ENCODE peak calls at places on chromosomes 13 and 19, in nine cellular contexts. One of them, this sample, is unnamed.
A peak's percentile ranks its signal among the peaks of the same experiment; 100 is the strongest.

GRCh38 chr13:50809133-50810090 is 34.1 kb downstream of the DLEU7 start:
- DNase-seq in WTC11: no peak
- DNase-seq in cardiac fibroblast: no peak
- DNase-seq in activated B cell treated with CpG ODN at 0.5 μM for 24 hours: no peak
- DNase-seq in GM10248: no peak
- DNase-seq in stimulated activated CD4-positive, alpha-beta T cell treated with anti-CD3 and anti-CD28 coated beads, Interleukin-1b, Interleukin-23, amount 100 ng/mL, for 24 hours: no peak
- DNase-seq in NCI-H1417: no peak
- DNase-seq in psoas muscle: no peak
- DNase-seq in omental fat pad: no peak
- DNase-seq in this sample: no peak

GRCh38 chr19:24054044-24054935 is 32.7 kb upstream of the ZNF254 start:
- DNase-seq in WTC11: no peak
- DNase-seq in cardiac fibroblast: peak; percentile 94
- DNase-seq in activated B cell treated with CpG ODN at 0.5 μM for 24 hours: no peak
- DNase-seq in GM10248: no peak
- DNase-seq in stimulated activated CD4-positive, alpha-beta T cell treated with anti-CD3 and anti-CD28 coated beads, Interleukin-1b, Interleukin-23, amount 100 ng/mL, for 24 hours: no peak
- DNase-seq in NCI-H1417: no peak
- DNase-seq in psoas muscle: no peak
- DNase-seq in omental fat pad: no peak
- DNase-seq in this sample: no peak

GRCh38 chr13:72889496-72889895 is 107.6 kb downstream of the PIBF1 start:
- DNase-seq in WTC11: no peak
- DNase-seq in cardiac fibroblast: no peak
- DNase-seq in activated B cell treated with CpG ODN at 0.5 μM for 24 hours: no peak
- DNase-seq in GM10248: no peak
- DNase-seq in stimulated activated CD4-positive, alpha-beta T cell treated with anti-CD3 and anti-CD28 coated beads, Interleukin-1b, Interleukin-23, amount 100 ng/mL, for 24 hours: no peak
- DNase-seq in NCI-H1417: no peak
- DNase-seq in psoas muscle: no peak
- DNase-seq in omental fat pad: no peak
- DNase-seq in this sample: no peak

GRCh38 chr19:53870485-53870844 is 2.8 kb downstream of the MYADM start:
- DNase-seq in WTC11: no peak
- DNase-seq in cardiac fibroblast: no peak
- DNase-seq in activated B cell treated with CpG ODN at 0.5 μM for 24 hours: peak; percentile 34
- DNase-seq in GM10248: no peak
- DNase-seq in stimulated activated CD4-positive, alpha-beta T cell treated with anti-CD3 and anti-CD28 coated beads, Interleukin-1b, Interleukin-23, amount 100 ng/mL, for 24 hours: no peak
- DNase-seq in NCI-H1417: no peak
- DNase-seq in psoas muscle: no peak
- DNase-seq in omental fat pad: no peak
- DNase-seq in this sample: peak; percentile 37

GRCh38 chr13:43698009-43698408 is 88.8 kb downstream of the ENOX1 start:
- DNase-seq in WTC11: no peak
- DNase-seq in cardiac fibroblast: no peak
- DNase-seq in activated B cell treated with CpG ODN at 0.5 μM for 24 hours: no peak
- DNase-seq in GM10248: no peak
- DNase-seq in stimulated activated CD4-positive, alpha-beta T cell treated with anti-CD3 and anti-CD28 coated beads, Interleukin-1b, Interleukin-23, amount 100 ng/mL, for 24 hours: no peak
- DNase-seq in NCI-H1417: no peak
- DNase-seq in psoas muscle: no peak
- DNase-seq in omental fat pad: no peak
- DNase-seq in this sample: no peak

GRCh38 chr19:42301646-42302204 is at the start of gene PRR19:
- DNase-seq in WTC11: no peak
- DNase-seq in cardiac fibroblast: no peak
- DNase-seq in activated B cell treated with CpG ODN at 0.5 μM for 24 hours: no peak
- DNase-seq in GM10248: no peak
- DNase-seq in stimulated activated CD4-positive, alpha-beta T cell treated with anti-CD3 and anti-CD28 coated beads, Interleukin-1b, Interleukin-23, amount 100 ng/mL, for 24 hours: no peak
- DNase-seq in NCI-H1417: peak; percentile 63
- DNase-seq in psoas muscle: peak; percentile 53
- DNase-seq in omental fat pad: no peak
- DNase-seq in this sample: no peak

GRCh38 chr13:79770056-79770455 is 289.1 kb downstream of the NDFIP2 start:
- DNase-seq in WTC11: no peak
- DNase-seq in cardiac fibroblast: no peak
- DNase-seq in activated B cell treated with CpG ODN at 0.5 μM for 24 hours: no peak
- DNase-seq in GM10248: no peak
- DNase-seq in stimulated activated CD4-positive, alpha-beta T cell treated with anti-CD3 and anti-CD28 coated beads, Interleukin-1b, Interleukin-23, amount 100 ng/mL, for 24 hours: no peak
- DNase-seq in NCI-H1417: no peak
- DNase-seq in psoas muscle: no peak
- DNase-seq in omental fat pad: no peak
- DNase-seq in this sample: no peak

GRCh38 chr19:11480081-11480926 is 542 bp downstream of the ELAVL3 start:
- DNase-seq in WTC11: peak; percentile 26
- DNase-seq in cardiac fibroblast: no peak
- DNase-seq in activated B cell treated with CpG ODN at 0.5 μM for 24 hours: no peak
- DNase-seq in GM10248: no peak
- DNase-seq in stimulated activated CD4-positive, alpha-beta T cell treated with anti-CD3 and anti-CD28 coated beads, Interleukin-1b, Interleukin-23, amount 100 ng/mL, for 24 hours: no peak
- DNase-seq in NCI-H1417: no peak
- DNase-seq in psoas muscle: no peak
- DNase-seq in omental fat pad: no peak
- DNase-seq in this sample: no peak

GRCh38 chr13:113584870-113585671 is 518 bp downstream of the TFDP1 start:
- DNase-seq in WTC11: no peak
- DNase-seq in cardiac fibroblast: peak; percentile 11
- DNase-seq in activated B cell treated with CpG ODN at 0.5 μM for 24 hours: peak; percentile 40
- DNase-seq in GM10248: peak; percentile 68
- DNase-seq in stimulated activated CD4-positive, alpha-beta T cell treated with anti-CD3 and anti-CD28 coated beads, Interleukin-1b, Interleukin-23, amount 100 ng/mL, for 24 hours: no peak
- DNase-seq in NCI-H1417: no peak
- DNase-seq in psoas muscle: peak; percentile 42
- DNase-seq in omental fat pad: no peak
- DNase-seq in this sample: peak; percentile 21

GRCh38 chr19:17534767-17535166 is 20.7 kb upstream of the COLGALT1 start:
- DNase-seq in WTC11: no peak
- DNase-seq in cardiac fibroblast: no peak
- DNase-seq in activated B cell treated with CpG ODN at 0.5 μM for 24 hours: no peak
- DNase-seq in GM10248: no peak
- DNase-seq in stimulated activated CD4-positive, alpha-beta T cell treated with anti-CD3 and anti-CD28 coated beads, Interleukin-1b, Interleukin-23, amount 100 ng/mL, for 24 hours: no peak
- DNase-seq in NCI-H1417: no peak
- DNase-seq in psoas muscle: no peak
- DNase-seq in omental fat pad: no peak
- DNase-seq in this sample: no peak

GRCh38 chr19:16347706-16348105 is 23.1 kb downstream of the KLF2 start:
- DNase-seq in WTC11: no peak
- DNase-seq in cardiac fibroblast: no peak
- DNase-seq in activated B cell treated with CpG ODN at 0.5 μM for 24 hours: no peak
- DNase-seq in GM10248: no peak
- DNase-seq in stimulated activated CD4-positive, alpha-beta T cell treated with anti-CD3 and anti-CD28 coated beads, Interleukin-1b, Interleukin-23, amount 100 ng/mL, for 24 hours: no peak
- DNase-seq in NCI-H1417: no peak
- DNase-seq in psoas muscle: no peak
- DNase-seq in omental fat pad: no peak
- DNase-seq in this sample: no peak

GRCh38 chr19:4064073-4064550 is 2.6 kb downstream of the ZBTB7A start:
- DNase-seq in WTC11: no peak
- DNase-seq in cardiac fibroblast: peak; percentile 35
- DNase-seq in activated B cell treated with CpG ODN at 0.5 μM for 24 hours: no peak
- DNase-seq in GM10248: no peak
- DNase-seq in stimulated activated CD4-positive, alpha-beta T cell treated with anti-CD3 and anti-CD28 coated beads, Interleukin-1b, Interleukin-23, amount 100 ng/mL, for 24 hours: no peak
- DNase-seq in NCI-H1417: no peak
- DNase-seq in psoas muscle: peak; percentile 72
- DNase-seq in omental fat pad: no peak
- DNase-seq in this sample: no peak

GRCh38 chr13:103961784-103962183 is 895.6 kb upstream of the SLC10A2 start:
- DNase-seq in WTC11: no peak
- DNase-seq in cardiac fibroblast: no peak
- DNase-seq in activated B cell treated with CpG ODN at 0.5 μM for 24 hours: no peak
- DNase-seq in GM10248: no peak
- DNase-seq in stimulated activated CD4-positive, alpha-beta T cell treated with anti-CD3 and anti-CD28 coated beads, Interleukin-1b, Interleukin-23, amount 100 ng/mL, for 24 hours: no peak
- DNase-seq in NCI-H1417: no peak
- DNase-seq in psoas muscle: no peak
- DNase-seq in omental fat pad: no peak
- DNase-seq in this sample: no peak

GRCh38 chr19:51607077-51607476 is 23.1 kb downstream of the SIGLEC5 start:
- DNase-seq in WTC11: no peak
- DNase-seq in cardiac fibroblast: no peak
- DNase-seq in activated B cell treated with CpG ODN at 0.5 μM for 24 hours: peak; percentile 63
- DNase-seq in GM10248: peak; percentile 88
- DNase-seq in stimulated activated CD4-positive, alpha-beta T cell treated with anti-CD3 and anti-CD28 coated beads, Interleukin-1b, Interleukin-23, amount 100 ng/mL, for 24 hours: no peak
- DNase-seq in NCI-H1417: no peak
- DNase-seq in psoas muscle: no peak
- DNase-seq in omental fat pad: no peak
- DNase-seq in this sample: peak; percentile 87

GRCh38 chr19:13187419-13187818 is 37.2 kb downstream of the IER2 start:
- DNase-seq in WTC11: no peak
- DNase-seq in cardiac fibroblast: no peak
- DNase-seq in activated B cell treated with CpG ODN at 0.5 μM for 24 hours: no peak
- DNase-seq in GM10248: no peak
- DNase-seq in stimulated activated CD4-positive, alpha-beta T cell treated with anti-CD3 and anti-CD28 coated beads, Interleukin-1b, Interleukin-23, amount 100 ng/mL, for 24 hours: no peak
- DNase-seq in NCI-H1417: no peak
- DNase-seq in psoas muscle: no peak
- DNase-seq in omental fat pad: no peak
- DNase-seq in this sample: no peak

GRCh38 chr13:28532226-28533048 is 37.5 kb upstream of the FLT1 start:
- DNase-seq in WTC11: peak; percentile 54
- DNase-seq in cardiac fibroblast: peak; percentile 2
- DNase-seq in activated B cell treated with CpG ODN at 0.5 μM for 24 hours: peak; percentile 21
- DNase-seq in GM10248: peak; percentile 43
- DNase-seq in stimulated activated CD4-positive, alpha-beta T cell treated with anti-CD3 and anti-CD28 coated beads, Interleukin-1b, Interleukin-23, amount 100 ng/mL, for 24 hours: no peak
- DNase-seq in NCI-H1417: no peak
- DNase-seq in psoas muscle: peak; percentile 66
- DNase-seq in omental fat pad: no peak
- DNase-seq in this sample: no peak

GRCh38 chr19:953501-954271 is 27.9 kb downstream of the ARID3A start:
- DNase-seq in WTC11: peak; percentile 49
- DNase-seq in cardiac fibroblast: no peak
- DNase-seq in activated B cell treated with CpG ODN at 0.5 μM for 24 hours: no peak
- DNase-seq in GM10248: no peak
- DNase-seq in stimulated activated CD4-positive, alpha-beta T cell treated with anti-CD3 and anti-CD28 coated beads, Interleukin-1b, Interleukin-23, amount 100 ng/mL, for 24 hours: no peak
- DNase-seq in NCI-H1417: no peak
- DNase-seq in psoas muscle: no peak
- DNase-seq in omental fat pad: no peak
- DNase-seq in this sample: no peak

This sample was measured in stimulated activated naive B cell treated with anti-CD40 and anti-IgM and Interleukin-4, amounts not matched to agents 10 μg/mL and 1 μg/mL and 100 μg/mL, for 72 hours.